ENCODE peak calls at places on chromosomes 13 and 19, in five cellular contexts. One of them, this sample, is unnamed.

GRCh38 chr19:39223703-39224279 is 19.7 kb upstream of the SYCN start:
- DNase-seq in tibial nerve: no peak
- DNase-seq in lung microvascular endothelial cell: peak
- DNase-seq in AG08395: peak
- DNase-seq in T-helper 17 cell: no peak
- DNase-seq in this sample: no peak

GRCh38 chr13:67554296-67554695 is 324.2 kb upstream of the PCDH9 start:
- DNase-seq in T-helper 17 cell: no peak
- DNase-seq in AG08395: no peak
- DNase-seq in tibial nerve: no peak
- DNase-seq in lung microvascular endothelial cell: no peak
- DNase-seq in this sample: no peak

GRCh38 chr19:7720351-7720750 is 11.6 kb downstream of the CLEC4G start:
- DNase-seq in tibial nerve: no peak
- DNase-seq in AG08395: no peak
- DNase-seq in lung microvascular endothelial cell: no peak
- DNase-seq in T-helper 17 cell: no peak
- DNase-seq in this sample: no peak

GRCh38 chr13:100495455-100495854 is 93.1 kb downstream of the GGACT start:
- DNase-seq in T-helper 17 cell: no peak
- DNase-seq in AG08395: no peak
- DNase-seq in lung microvascular endothelial cell: peak
- DNase-seq in tibial nerve: no peak
- DNase-seq in this sample: no peak

GRCh38 chr13:28411859-28412353 is 83.0 kb downstream of the FLT1 start:
- DNase-seq in AG08395: no peak
- DNase-seq in T-helper 17 cell: no peak
- DNase-seq in lung microvascular endothelial cell: peak
- DNase-seq in tibial nerve: no peak
- DNase-seq in this sample: no peak

GRCh38 chr13:57631607-57632275 is at the start of gene PCDH17:
- DNase-seq in tibial nerve: no peak
- DNase-seq in AG08395: peak
- DNase-seq in lung microvascular endothelial cell: peak
- DNase-seq in T-helper 17 cell: no peak
- DNase-seq in this sample: peak

GRCh38 chr19:30898353-30899103 is 450.7 kb downstream of the TSHZ3 start:
- DNase-seq in T-helper 17 cell: no peak
- DNase-seq in AG08395: no peak
- DNase-seq in tibial nerve: no peak
- DNase-seq in lung microvascular endothelial cell: no peak
- DNase-seq in this sample: no peak

GRCh38 chr19:7326105-7326877 is 22.4 kb upstream of the ARHGEF18 start:
- DNase-seq in tibial nerve: no peak
- DNase-seq in AG08395: no peak
- DNase-seq in T-helper 17 cell: no peak
- DNase-seq in lung microvascular endothelial cell: peak
- DNase-seq in this sample: no peak

GRCh38 chr19:1008268-1009042 is 8.2 kb downstream of the GRIN3B start:
- DNase-seq in tibial nerve: no peak
- DNase-seq in AG08395: no peak
- DNase-seq in T-helper 17 cell: no peak
- DNase-seq in lung microvascular endothelial cell: no peak
- DNase-seq in this sample: no peak

GRCh38 chr13:77168232-77168631 is 141.3 kb upstream of the FBXL3 start:
- DNase-seq in lung microvascular endothelial cell: no peak
- DNase-seq in tibial nerve: no peak
- DNase-seq in AG08395: no peak
- DNase-seq in T-helper 17 cell: no peak
- DNase-seq in this sample: no peak

GRCh38 chr19:55489711-55490477 is 1.7 kb downstream of the SSC5D start:
- DNase-seq in AG08395: no peak
- DNase-seq in T-helper 17 cell: no peak
- DNase-seq in lung microvascular endothelial cell: no peak
- DNase-seq in tibial nerve: no peak
- DNase-seq in this sample: no peak

GRCh38 chr13:50421457-50422130 is 406.4 kb downstream of the KCNRG start:
- DNase-seq in tibial nerve: no peak
- DNase-seq in T-helper 17 cell: no peak
- DNase-seq in lung microvascular endothelial cell: peak
- DNase-seq in AG08395: no peak
- DNase-seq in this sample: no peak

GRCh38 chr19:19461671-19462622 is 53.4 kb downstream of the TSSK6 start:
- DNase-seq in AG08395: peak
- DNase-seq in lung microvascular endothelial cell: peak
- DNase-seq in tibial nerve: no peak
- DNase-seq in T-helper 17 cell: no peak
- DNase-seq in this sample: no peak

GRCh38 chr13:111247552-111247951 is 72.9 kb upstream of the TEX29 start:
- DNase-seq in tibial nerve: no peak
- DNase-seq in AG08395: no peak
- DNase-seq in lung microvascular endothelial cell: no peak
- DNase-seq in T-helper 17 cell: no peak
- DNase-seq in this sample: no peak

GRCh38 chr13:27704681-27705080 is 83.0 kb downstream of the POLR1D start:
- DNase-seq in AG08395: no peak
- DNase-seq in T-helper 17 cell: no peak
- DNase-seq in lung microvascular endothelial cell: peak
- DNase-seq in tibial nerve: no peak
- DNase-seq in this sample: no peak

GRCh38 chr13:29993716-29994488 is 143.5 kb upstream of the UBL3 start:
- DNase-seq in T-helper 17 cell: no peak
- DNase-seq in AG08395: peak
- DNase-seq in tibial nerve: no peak
- DNase-seq in lung microvascular endothelial cell: no peak
- DNase-seq in this sample: no peak

GRCh38 chr19:31548941-31549340 is 199.7 kb upstream of the TSHZ3 start:
- DNase-seq in T-helper 17 cell: no peak
- DNase-seq in tibial nerve: no peak
- DNase-seq in lung microvascular endothelial cell: no peak
- DNase-seq in AG08395: peak
- DNase-seq in this sample: no peak

GRCh38 chr13:101433895-101434294 is 17.6 kb upstream of the NALCN start:
- DNase-seq in lung microvascular endothelial cell: no peak
- DNase-seq in T-helper 17 cell: no peak
- DNase-seq in AG08395: no peak
- DNase-seq in tibial nerve: no peak
- DNase-seq in this sample: no peak

GRCh38 chr19:38303517-38304351 is at the start of gene C19orf33:
- DNase-seq in tibial nerve: no peak
- DNase-seq in AG08395: no peak
- DNase-seq in lung microvascular endothelial cell: no peak
- DNase-seq in T-helper 17 cell: no peak
- DNase-seq in this sample: no peak

GRCh38 chr19:4278010-4278409 is 1.1 kb upstream of the SHD start:
- DNase-seq in lung microvascular endothelial cell: no peak
- DNase-seq in AG08395: peak
- DNase-seq in tibial nerve: no peak
- DNase-seq in T-helper 17 cell: no peak
- DNase-seq in this sample: no peak

GRCh38 chr19:38742296-38742695 is 2.0 kb downstream of the CAPN12 start:
- DNase-seq in AG08395: no peak
- DNase-seq in tibial nerve: no peak
- DNase-seq in lung microvascular endothelial cell: no peak
- DNase-seq in T-helper 17 cell: no peak
- DNase-seq in this sample: no peak

GRCh38 chr19:5624741-5625140 is 1.9 kb downstream of the SAFB start:
- DNase-seq in T-helper 17 cell: no peak
- DNase-seq in AG08395: no peak
- DNase-seq in lung microvascular endothelial cell: peak
- DNase-seq in tibial nerve: no peak
- DNase-seq in this sample: no peak

GRCh38 chr13:27607125-27607524 is 13.2 kb downstream of the LNX2 start:
- DNase-seq in lung microvascular endothelial cell: peak
- DNase-seq in T-helper 17 cell: no peak
- DNase-seq in tibial nerve: no peak
- DNase-seq in AG08395: peak
- DNase-seq in this sample: no peak

GRCh38 chr13:53310786-53311185 is 282.2 kb downstream of the OLFM4 start:
- DNase-seq in AG08395: no peak
- DNase-seq in lung microvascular endothelial cell: no peak
- DNase-seq in tibial nerve: no peak
- DNase-seq in T-helper 17 cell: no peak
- DNase-seq in this sample: no peak

GRCh38 chr13:51825681-51826254 is 19.2 kb downstream of the TMEM272 start:
- DNase-seq in AG08395: no peak
- DNase-seq in tibial nerve: no peak
- DNase-seq in T-helper 17 cell: no peak
- DNase-seq in lung microvascular endothelial cell: no peak
- DNase-seq in this sample: no peak

GRCh38 chr19:35031072-35031881 is 1.0 kb downstream of the SCN1B start:
- DNase-seq in lung microvascular endothelial cell: no peak
- DNase-seq in tibial nerve: no peak
- DNase-seq in T-helper 17 cell: no peak
- DNase-seq in AG08395: peak
- DNase-seq in this sample: no peak

GRCh38 chr19:16896913-16897571 is 8.2 kb downstream of the F2RL3 start:
- DNase-seq in tibial nerve: peak
- DNase-seq in T-helper 17 cell: peak
- DNase-seq in lung microvascular endothelial cell: peak
- DNase-seq in AG08395: peak
- DNase-seq in this sample: peak

This sample was measured in CD14-positive monocyte.